ENCODE peak calls at places on chromosomes 11 and 22, in ten cellular contexts. One of them, this sample, is unnamed.

GRCh38 chr22:25645964-25646363 is 81.5 kb downstream of the GRK3 start:
- DNase-seq in AG08395: no peak
- DNase-seq in Karpas-422: no peak
- DNase-seq in lower leg skin: no peak
- DNase-seq in activated T-cell treated with anti-CD3 and anti-CD28 coated beads for 4 hours: no peak
- DNase-seq in adrenal gland: no peak
- DNase-seq in activated CD4-positive, alpha-beta T cell treated with anti-CD3 and anti-CD28 coated beads, Interleukin-2, amount 50 U/mL, for 24 hours: no peak
- DNase-seq in NCI-H774: no peak
- DNase-seq in NCI-H510A treated with DMSO at 0.1 percent for 48 hours: no peak
- DNase-seq in psoas muscle: no peak
- DNase-seq in this sample: no peak

GRCh38 chr22:40855960-40856512 is 403 bp downstream of the ST13 start:
- DNase-seq in AG08395: peak
- DNase-seq in Karpas-422: peak
- DNase-seq in lower leg skin: no peak
- DNase-seq in activated T-cell treated with anti-CD3 and anti-CD28 coated beads for 4 hours: no peak
- DNase-seq in adrenal gland: peak
- DNase-seq in activated CD4-positive, alpha-beta T cell treated with anti-CD3 and anti-CD28 coated beads, Interleukin-2, amount 50 U/mL, for 24 hours: peak
- DNase-seq in NCI-H774: no peak
- DNase-seq in NCI-H510A treated with DMSO at 0.1 percent for 48 hours: no peak
- DNase-seq in psoas muscle: peak
- DNase-seq in this sample: no peak

GRCh38 chr11:115503083-115503885 is 931 bp downstream of the CADM1 start:
- DNase-seq in AG08395: peak
- DNase-seq in Karpas-422: no peak
- DNase-seq in lower leg skin: peak
- DNase-seq in activated T-cell treated with anti-CD3 and anti-CD28 coated beads for 4 hours: no peak
- DNase-seq in adrenal gland: peak
- DNase-seq in activated CD4-positive, alpha-beta T cell treated with anti-CD3 and anti-CD28 coated beads, Interleukin-2, amount 50 U/mL, for 24 hours: no peak
- DNase-seq in NCI-H774: peak
- DNase-seq in NCI-H510A treated with DMSO at 0.1 percent for 48 hours: peak
- DNase-seq in psoas muscle: peak
- DNase-seq in this sample: peak

GRCh38 chr11:44079376-44079775 is 13.3 kb downstream of the ACCS start:
- DNase-seq in AG08395: no peak
- DNase-seq in Karpas-422: no peak
- DNase-seq in lower leg skin: peak
- DNase-seq in activated T-cell treated with anti-CD3 and anti-CD28 coated beads for 4 hours: no peak
- DNase-seq in adrenal gland: no peak
- DNase-seq in activated CD4-positive, alpha-beta T cell treated with anti-CD3 and anti-CD28 coated beads, Interleukin-2, amount 50 U/mL, for 24 hours: no peak
- DNase-seq in NCI-H774: no peak
- DNase-seq in NCI-H510A treated with DMSO at 0.1 percent for 48 hours: no peak
- DNase-seq in psoas muscle: no peak
- DNase-seq in this sample: no peak

GRCh38 chr11:79794057-79794456 is 353.2 kb upstream of the TENM4 start:
- DNase-seq in AG08395: no peak
- DNase-seq in Karpas-422: no peak
- DNase-seq in lower leg skin: no peak
- DNase-seq in activated T-cell treated with anti-CD3 and anti-CD28 coated beads for 4 hours: no peak
- DNase-seq in adrenal gland: no peak
- DNase-seq in activated CD4-positive, alpha-beta T cell treated with anti-CD3 and anti-CD28 coated beads, Interleukin-2, amount 50 U/mL, for 24 hours: no peak
- DNase-seq in NCI-H774: no peak
- DNase-seq in NCI-H510A treated with DMSO at 0.1 percent for 48 hours: no peak
- DNase-seq in psoas muscle: no peak
- DNase-seq in this sample: no peak

GRCh38 chr11:77094841-77095365 is 7.7 kb upstream of the OMP start:
- DNase-seq in AG08395: no peak
- DNase-seq in Karpas-422: no peak
- DNase-seq in lower leg skin: no peak
- DNase-seq in activated T-cell treated with anti-CD3 and anti-CD28 coated beads for 4 hours: no peak
- DNase-seq in adrenal gland: no peak
- DNase-seq in activated CD4-positive, alpha-beta T cell treated with anti-CD3 and anti-CD28 coated beads, Interleukin-2, amount 50 U/mL, for 24 hours: no peak
- DNase-seq in NCI-H774: no peak
- DNase-seq in NCI-H510A treated with DMSO at 0.1 percent for 48 hours: no peak
- DNase-seq in psoas muscle: peak
- DNase-seq in this sample: peak

GRCh38 chr11:42806191-42806590 is 505.6 kb upstream of the API5 start:
- DNase-seq in AG08395: no peak
- DNase-seq in Karpas-422: no peak
- DNase-seq in lower leg skin: no peak
- DNase-seq in activated T-cell treated with anti-CD3 and anti-CD28 coated beads for 4 hours: no peak
- DNase-seq in adrenal gland: no peak
- DNase-seq in activated CD4-positive, alpha-beta T cell treated with anti-CD3 and anti-CD28 coated beads, Interleukin-2, amount 50 U/mL, for 24 hours: no peak
- DNase-seq in NCI-H774: no peak
- DNase-seq in NCI-H510A treated with DMSO at 0.1 percent for 48 hours: no peak
- DNase-seq in psoas muscle: no peak
- DNase-seq in this sample: no peak

GRCh38 chr11:104995001-104995408 is 26.6 kb upstream of the CASP4 start:
- DNase-seq in AG08395: no peak
- DNase-seq in Karpas-422: no peak
- DNase-seq in lower leg skin: no peak
- DNase-seq in activated T-cell treated with anti-CD3 and anti-CD28 coated beads for 4 hours: no peak
- DNase-seq in adrenal gland: no peak
- DNase-seq in activated CD4-positive, alpha-beta T cell treated with anti-CD3 and anti-CD28 coated beads, Interleukin-2, amount 50 U/mL, for 24 hours: no peak
- DNase-seq in NCI-H774: peak
- DNase-seq in NCI-H510A treated with DMSO at 0.1 percent for 48 hours: peak
- DNase-seq in psoas muscle: no peak
- DNase-seq in this sample: no peak

GRCh38 chr11:46260161-46260560 is 17.3 kb upstream of the CREB3L1 start:
- DNase-seq in AG08395: no peak
- DNase-seq in Karpas-422: no peak
- DNase-seq in lower leg skin: no peak
- DNase-seq in activated T-cell treated with anti-CD3 and anti-CD28 coated beads for 4 hours: no peak
- DNase-seq in adrenal gland: no peak
- DNase-seq in activated CD4-positive, alpha-beta T cell treated with anti-CD3 and anti-CD28 coated beads, Interleukin-2, amount 50 U/mL, for 24 hours: no peak
- DNase-seq in NCI-H774: peak
- DNase-seq in NCI-H510A treated with DMSO at 0.1 percent for 48 hours: no peak
- DNase-seq in psoas muscle: no peak
- DNase-seq in this sample: peak

GRCh38 chr11:128903248-128904041 is 12.3 kb downstream of the KCNJ5 start:
- DNase-seq in AG08395: no peak
- DNase-seq in Karpas-422: no peak
- DNase-seq in lower leg skin: no peak
- DNase-seq in activated T-cell treated with anti-CD3 and anti-CD28 coated beads for 4 hours: no peak
- DNase-seq in adrenal gland: peak
- DNase-seq in activated CD4-positive, alpha-beta T cell treated with anti-CD3 and anti-CD28 coated beads, Interleukin-2, amount 50 U/mL, for 24 hours: no peak
- DNase-seq in NCI-H774: no peak
- DNase-seq in NCI-H510A treated with DMSO at 0.1 percent for 48 hours: no peak
- DNase-seq in psoas muscle: no peak
- DNase-seq in this sample: no peak

GRCh38 chr11:67607507-67607906 is 771 bp downstream of the NDUFV1 start:
- DNase-seq in AG08395: no peak
- DNase-seq in Karpas-422: no peak
- DNase-seq in lower leg skin: no peak
- DNase-seq in activated T-cell treated with anti-CD3 and anti-CD28 coated beads for 4 hours: no peak
- DNase-seq in adrenal gland: no peak
- DNase-seq in activated CD4-positive, alpha-beta T cell treated with anti-CD3 and anti-CD28 coated beads, Interleukin-2, amount 50 U/mL, for 24 hours: no peak
- DNase-seq in NCI-H774: no peak
- DNase-seq in NCI-H510A treated with DMSO at 0.1 percent for 48 hours: no peak
- DNase-seq in psoas muscle: no peak
- DNase-seq in this sample: no peak

GRCh38 chr11:113317297-113317696 is 2.9 kb downstream of the TTC12 start:
- DNase-seq in AG08395: no peak
- DNase-seq in Karpas-422: no peak
- DNase-seq in lower leg skin: no peak
- DNase-seq in activated T-cell treated with anti-CD3 and anti-CD28 coated beads for 4 hours: no peak
- DNase-seq in adrenal gland: no peak
- DNase-seq in activated CD4-positive, alpha-beta T cell treated with anti-CD3 and anti-CD28 coated beads, Interleukin-2, amount 50 U/mL, for 24 hours: no peak
- DNase-seq in NCI-H774: peak
- DNase-seq in NCI-H510A treated with DMSO at 0.1 percent for 48 hours: peak
- DNase-seq in psoas muscle: no peak
- DNase-seq in this sample: no peak

GRCh38 chr11:6619021-6619745 is at the start of gene TPP1:
- DNase-seq in AG08395: peak
- DNase-seq in Karpas-422: peak
- DNase-seq in lower leg skin: peak
- DNase-seq in activated T-cell treated with anti-CD3 and anti-CD28 coated beads for 4 hours: peak
- DNase-seq in adrenal gland: peak
- DNase-seq in activated CD4-positive, alpha-beta T cell treated with anti-CD3 and anti-CD28 coated beads, Interleukin-2, amount 50 U/mL, for 24 hours: peak
- DNase-seq in NCI-H774: peak
- DNase-seq in NCI-H510A treated with DMSO at 0.1 percent for 48 hours: peak
- DNase-seq in psoas muscle: peak
- DNase-seq in this sample: no peak

GRCh38 chr11:67563354-67564114 is 20.1 kb upstream of the GSTP1 start:
- DNase-seq in AG08395: peak
- DNase-seq in Karpas-422: no peak
- DNase-seq in lower leg skin: no peak
- DNase-seq in activated T-cell treated with anti-CD3 and anti-CD28 coated beads for 4 hours: no peak
- DNase-seq in adrenal gland: peak
- DNase-seq in activated CD4-positive, alpha-beta T cell treated with anti-CD3 and anti-CD28 coated beads, Interleukin-2, amount 50 U/mL, for 24 hours: no peak
- DNase-seq in NCI-H774: no peak
- DNase-seq in NCI-H510A treated with DMSO at 0.1 percent for 48 hours: no peak
- DNase-seq in psoas muscle: peak
- DNase-seq in this sample: no peak

GRCh38 chr11:107427569-107428180 is 29.9 kb downstream of the CWF19L2 start:
- DNase-seq in AG08395: no peak
- DNase-seq in Karpas-422: no peak
- DNase-seq in lower leg skin: no peak
- DNase-seq in activated T-cell treated with anti-CD3 and anti-CD28 coated beads for 4 hours: no peak
- DNase-seq in adrenal gland: no peak
- DNase-seq in activated CD4-positive, alpha-beta T cell treated with anti-CD3 and anti-CD28 coated beads, Interleukin-2, amount 50 U/mL, for 24 hours: no peak
- DNase-seq in NCI-H774: peak
- DNase-seq in NCI-H510A treated with DMSO at 0.1 percent for 48 hours: no peak
- DNase-seq in psoas muscle: no peak
- DNase-seq in this sample: no peak

GRCh38 chr11:27754035-27755017 is 54.1 kb upstream of the BDNF start:
- DNase-seq in AG08395: peak
- DNase-seq in Karpas-422: peak
- DNase-seq in lower leg skin: no peak
- DNase-seq in activated T-cell treated with anti-CD3 and anti-CD28 coated beads for 4 hours: no peak
- DNase-seq in adrenal gland: peak
- DNase-seq in activated CD4-positive, alpha-beta T cell treated with anti-CD3 and anti-CD28 coated beads, Interleukin-2, amount 50 U/mL, for 24 hours: no peak
- DNase-seq in NCI-H774: no peak
- DNase-seq in NCI-H510A treated with DMSO at 0.1 percent for 48 hours: no peak
- DNase-seq in psoas muscle: no peak
- DNase-seq in this sample: no peak

GRCh38 chr22:44605486-44605885 is 96.5 kb upstream of the PRR5 start:
- DNase-seq in AG08395: no peak
- DNase-seq in Karpas-422: no peak
- DNase-seq in lower leg skin: no peak
- DNase-seq in activated T-cell treated with anti-CD3 and anti-CD28 coated beads for 4 hours: no peak
- DNase-seq in adrenal gland: no peak
- DNase-seq in activated CD4-positive, alpha-beta T cell treated with anti-CD3 and anti-CD28 coated beads, Interleukin-2, amount 50 U/mL, for 24 hours: no peak
- DNase-seq in NCI-H774: no peak
- DNase-seq in NCI-H510A treated with DMSO at 0.1 percent for 48 hours: no peak
- DNase-seq in psoas muscle: no peak
- DNase-seq in this sample: no peak

GRCh38 chr11:19018901-19019300 is 41.6 kb downstream of the MRGPRX2 start:
- DNase-seq in AG08395: no peak
- DNase-seq in Karpas-422: peak
- DNase-seq in lower leg skin: no peak
- DNase-seq in activated T-cell treated with anti-CD3 and anti-CD28 coated beads for 4 hours: no peak
- DNase-seq in adrenal gland: no peak
- DNase-seq in activated CD4-positive, alpha-beta T cell treated with anti-CD3 and anti-CD28 coated beads, Interleukin-2, amount 50 U/mL, for 24 hours: no peak
- DNase-seq in NCI-H774: no peak
- DNase-seq in NCI-H510A treated with DMSO at 0.1 percent for 48 hours: no peak
- DNase-seq in psoas muscle: no peak
- DNase-seq in this sample: no peak

GRCh38 chr11:115324569-115325432 is 179.4 kb downstream of the CADM1 start:
- DNase-seq in AG08395: peak
- DNase-seq in Karpas-422: peak
- DNase-seq in lower leg skin: no peak
- DNase-seq in activated T-cell treated with anti-CD3 and anti-CD28 coated beads for 4 hours: no peak
- DNase-seq in adrenal gland: peak
- DNase-seq in activated CD4-positive, alpha-beta T cell treated with anti-CD3 and anti-CD28 coated beads, Interleukin-2, amount 50 U/mL, for 24 hours: no peak
- DNase-seq in NCI-H774: peak
- DNase-seq in NCI-H510A treated with DMSO at 0.1 percent for 48 hours: peak
- DNase-seq in psoas muscle: no peak
- DNase-seq in this sample: no peak

GRCh38 chr11:79304599-79305212 is 136.1 kb downstream of the TENM4 start:
- DNase-seq in AG08395: no peak
- DNase-seq in Karpas-422: no peak
- DNase-seq in lower leg skin: peak
- DNase-seq in activated T-cell treated with anti-CD3 and anti-CD28 coated beads for 4 hours: no peak
- DNase-seq in adrenal gland: no peak
- DNase-seq in activated CD4-positive, alpha-beta T cell treated with anti-CD3 and anti-CD28 coated beads, Interleukin-2, amount 50 U/mL, for 24 hours: no peak
- DNase-seq in NCI-H774: no peak
- DNase-seq in NCI-H510A treated with DMSO at 0.1 percent for 48 hours: peak
- DNase-seq in psoas muscle: no peak
- DNase-seq in this sample: no peak

GRCh38 chr11:115166826-115167225 is 337.4 kb downstream of the CADM1 start:
- DNase-seq in AG08395: no peak
- DNase-seq in Karpas-422: no peak
- DNase-seq in lower leg skin: no peak
- DNase-seq in activated T-cell treated with anti-CD3 and anti-CD28 coated beads for 4 hours: no peak
- DNase-seq in adrenal gland: no peak
- DNase-seq in activated CD4-positive, alpha-beta T cell treated with anti-CD3 and anti-CD28 coated beads, Interleukin-2, amount 50 U/mL, for 24 hours: no peak
- DNase-seq in NCI-H774: no peak
- DNase-seq in NCI-H510A treated with DMSO at 0.1 percent for 48 hours: no peak
- DNase-seq in psoas muscle: no peak
- DNase-seq in this sample: no peak

GRCh38 chr11:46278387-46279173 is 1.1 kb downstream of the CREB3L1 start:
- DNase-seq in AG08395: peak
- DNase-seq in Karpas-422: no peak
- DNase-seq in lower leg skin: peak
- DNase-seq in activated T-cell treated with anti-CD3 and anti-CD28 coated beads for 4 hours: no peak
- DNase-seq in adrenal gland: peak
- DNase-seq in activated CD4-positive, alpha-beta T cell treated with anti-CD3 and anti-CD28 coated beads, Interleukin-2, amount 50 U/mL, for 24 hours: no peak
- DNase-seq in NCI-H774: no peak
- DNase-seq in NCI-H510A treated with DMSO at 0.1 percent for 48 hours: no peak
- DNase-seq in psoas muscle: no peak
- DNase-seq in this sample: no peak

GRCh38 chr11:6297831-6298230 is 22.5 kb downstream of the CAVIN3 start:
- DNase-seq in AG08395: peak
- DNase-seq in Karpas-422: peak
- DNase-seq in lower leg skin: no peak
- DNase-seq in activated T-cell treated with anti-CD3 and anti-CD28 coated beads for 4 hours: no peak
- DNase-seq in adrenal gland: no peak
- DNase-seq in activated CD4-positive, alpha-beta T cell treated with anti-CD3 and anti-CD28 coated beads, Interleukin-2, amount 50 U/mL, for 24 hours: no peak
- DNase-seq in NCI-H774: no peak
- DNase-seq in NCI-H510A treated with DMSO at 0.1 percent for 48 hours: no peak
- DNase-seq in psoas muscle: no peak
- DNase-seq in this sample: no peak

GRCh38 chr22:24432059-24432853 is 4.9 kb downstream of the ADORA2A start:
- DNase-seq in AG08395: peak
- DNase-seq in Karpas-422: peak
- DNase-seq in lower leg skin: peak
- DNase-seq in activated T-cell treated with anti-CD3 and anti-CD28 coated beads for 4 hours: peak
- DNase-seq in adrenal gland: no peak
- DNase-seq in activated CD4-positive, alpha-beta T cell treated with anti-CD3 and anti-CD28 coated beads, Interleukin-2, amount 50 U/mL, for 24 hours: no peak
- DNase-seq in NCI-H774: no peak
- DNase-seq in NCI-H510A treated with DMSO at 0.1 percent for 48 hours: no peak
- DNase-seq in psoas muscle: peak
- DNase-seq in this sample: peak

GRCh38 chr11:126853732-126854131 is 146.8 kb downstream of the KIRREL3 start:
- DNase-seq in AG08395: no peak
- DNase-seq in Karpas-422: peak
- DNase-seq in lower leg skin: no peak
- DNase-seq in activated T-cell treated with anti-CD3 and anti-CD28 coated beads for 4 hours: no peak
- DNase-seq in adrenal gland: no peak
- DNase-seq in activated CD4-positive, alpha-beta T cell treated with anti-CD3 and anti-CD28 coated beads, Interleukin-2, amount 50 U/mL, for 24 hours: no peak
- DNase-seq in NCI-H774: no peak
- DNase-seq in NCI-H510A treated with DMSO at 0.1 percent for 48 hours: no peak
- DNase-seq in psoas muscle: no peak
- DNase-seq in this sample: no peak

GRCh38 chr11:114229062-114229450 is 67.1 kb upstream of the NNMT start:
- DNase-seq in AG08395: no peak
- DNase-seq in Karpas-422: no peak
- DNase-seq in lower leg skin: no peak
- DNase-seq in activated T-cell treated with anti-CD3 and anti-CD28 coated beads for 4 hours: no peak
- DNase-seq in adrenal gland: no peak
- DNase-seq in activated CD4-positive, alpha-beta T cell treated with anti-CD3 and anti-CD28 coated beads, Interleukin-2, amount 50 U/mL, for 24 hours: no peak
- DNase-seq in NCI-H774: no peak
- DNase-seq in NCI-H510A treated with DMSO at 0.1 percent for 48 hours: no peak
- DNase-seq in psoas muscle: no peak
- DNase-seq in this sample: no peak

GRCh38 chr11:95922536-95923440 is 1.1 kb downstream of the MTMR2 start:
- DNase-seq in AG08395: peak
- DNase-seq in Karpas-422: peak
- DNase-seq in lower leg skin: no peak
- DNase-seq in activated T-cell treated with anti-CD3 and anti-CD28 coated beads for 4 hours: no peak
- DNase-seq in adrenal gland: no peak
- DNase-seq in activated CD4-positive, alpha-beta T cell treated with anti-CD3 and anti-CD28 coated beads, Interleukin-2, amount 50 U/mL, for 24 hours: no peak
- DNase-seq in NCI-H774: no peak
- DNase-seq in NCI-H510A treated with DMSO at 0.1 percent for 48 hours: no peak
- DNase-seq in psoas muscle: no peak
- DNase-seq in this sample: no peak

GRCh38 chr11:63884191-63884590 is 32.8 kb downstream of the RCOR2 start:
- DNase-seq in AG08395: no peak
- DNase-seq in Karpas-422: no peak
- DNase-seq in lower leg skin: no peak
- DNase-seq in activated T-cell treated with anti-CD3 and anti-CD28 coated beads for 4 hours: no peak
- DNase-seq in adrenal gland: no peak
- DNase-seq in activated CD4-positive, alpha-beta T cell treated with anti-CD3 and anti-CD28 coated beads, Interleukin-2, amount 50 U/mL, for 24 hours: no peak
- DNase-seq in NCI-H774: no peak
- DNase-seq in NCI-H510A treated with DMSO at 0.1 percent for 48 hours: no peak
- DNase-seq in psoas muscle: no peak
- DNase-seq in this sample: no peak